ENCODE peak calls at places on chromosomes 2 and 18, in eight cellular contexts. B is body of pancreas, K is EH, R is MCF 10A, S is AG09319, Q is hypothalamus, Y is left ventricle myocardium inferior, H is anterior cingulate cortex. U is an unnamed sample.

GRCh38 chr2:202771741-202772470 is 99.7 kb downstream of the ICA1L start:
- DNase-seq in B (peak), K (peak), R (no peak), S (no peak), Q (no peak), Y (no peak), H (no peak), U (no peak)

GRCh38 chr18:57436965-57437333 is 1.8 kb downstream of the ONECUT2 start:
- DNase-seq in B (no peak), K (no peak), R (no peak), S (no peak), Q (no peak), Y (no peak), H (no peak), U (no peak)

GRCh38 chr2:234536218-234536989 is 39.5 kb upstream of the ARL4C start:
- DNase-seq in B (no peak), K (no peak), R (no peak), S (no peak), Q (no peak), Y (no peak), H (no peak), U (no peak)

GRCh38 chr18:39841133-39842041 is 2113.6 kb upstream of the PIK3C3 start:
- DNase-seq in B (peak), K (peak), R (peak), S (peak), Q (peak), Y (no peak), H (peak), U (no peak)

GRCh38 chr2:16952368-16952767 is 286.7 kb upstream of the CYRIA start:
- DNase-seq in B (no peak), K (no peak), R (no peak), S (no peak), Q (no peak), Y (no peak), H (no peak), U (no peak)

GRCh38 chr2:157326683-157327082 is 1.1 kb upstream of the ERMN start:
- DNase-seq in B (no peak), K (no peak), R (no peak), S (no peak), Q (no peak), Y (no peak), H (no peak), U (no peak)

GRCh38 chr2:152577611-152578010 is 139.7 kb downstream of the PRPF40A start:
- DNase-seq in B (no peak), K (peak), R (no peak), S (no peak), Q (no peak), Y (no peak), H (no peak), U (no peak)

GRCh38 chr2:57371186-57371585 is 675.4 kb upstream of the VRK2 start:
- DNase-seq in B (peak), K (peak), R (no peak), S (no peak), Q (no peak), Y (no peak), H (no peak), U (no peak)

GRCh38 chr2:42756956-42757513 is 6.9 kb downstream of the OXER1 start:
- DNase-seq in B (no peak), K (peak), R (no peak), S (no peak), Q (no peak), Y (no peak), H (no peak), U (no peak)

GRCh38 chr2:99624682-99625081 is 134.9 kb upstream of the REV1 start:
- DNase-seq in B (no peak), K (no peak), R (no peak), S (no peak), Q (no peak), Y (peak), H (no peak), U (no peak)

GRCh38 chr2:96878171-96878570 is 8.3 kb upstream of the SEMA4C start:
- DNase-seq in B (no peak), K (no peak), R (no peak), S (no peak), Q (no peak), Y (no peak), H (no peak), U (no peak)

U was measured in C1 segment of cervical spinal cord.